ENCODE peak calls at places on chromosomes 7 and 10, in eight cellular contexts. One of them, this sample, is unnamed.

GRCh38 chr7:35805876-35806275 is 5.0 kb downstream of the SEPTIN7 start:
- DNase-seq in A549: no peak
- DNase-seq in stomach: no peak
- DNase-seq in cardiac muscle cell: no peak
- DNase-seq in colonic mucosa: no peak
- DNase-seq in heart right ventricle: no peak
- DNase-seq in mammary epithelial cell: no peak
- DNase-seq in uterus: no peak
- DNase-seq in this sample: no peak

GRCh38 chr10:95832216-95833037 is 75.3 kb upstream of the CC2D2B start:
- DNase-seq in A549: no peak
- DNase-seq in stomach: no peak
- DNase-seq in cardiac muscle cell: no peak
- DNase-seq in colonic mucosa: no peak
- DNase-seq in heart right ventricle: no peak
- DNase-seq in mammary epithelial cell: no peak
- DNase-seq in uterus: no peak
- DNase-seq in this sample: no peak

GRCh38 chr7:155380221-155380861 is 77.6 kb upstream of the EN2 start:
- DNase-seq in A549: peak; percentile 77
- DNase-seq in stomach: peak; percentile 79
- DNase-seq in cardiac muscle cell: peak; percentile 89
- DNase-seq in colonic mucosa: peak; percentile 76
- DNase-seq in heart right ventricle: peak; percentile 53
- DNase-seq in mammary epithelial cell: peak; percentile 59
- DNase-seq in uterus: peak; percentile 51
- DNase-seq in this sample: peak; percentile 54

GRCh38 chr7:27842094-27842493 is 102.1 kb downstream of the TAX1BP1 start:
- DNase-seq in A549: no peak
- DNase-seq in stomach: no peak
- DNase-seq in cardiac muscle cell: no peak
- DNase-seq in colonic mucosa: no peak
- DNase-seq in heart right ventricle: no peak
- DNase-seq in mammary epithelial cell: no peak
- DNase-seq in uterus: no peak
- DNase-seq in this sample: no peak

GRCh38 chr10:92591550-92592140 is 1.3 kb upstream of the KIF11 start:
- DNase-seq in A549: peak; percentile 96
- DNase-seq in stomach: peak; percentile 94
- DNase-seq in cardiac muscle cell: peak; percentile 90
- DNase-seq in colonic mucosa: peak; percentile 91
- DNase-seq in heart right ventricle: peak; percentile 92
- DNase-seq in mammary epithelial cell: peak; percentile 95
- DNase-seq in uterus: peak; percentile 89
- DNase-seq in this sample: peak; percentile 97

GRCh38 chr7:2172311-2173183 is 60.2 kb downstream of the MAD1L1 start:
- DNase-seq in A549: peak; percentile 52
- DNase-seq in stomach: peak; percentile 91
- DNase-seq in cardiac muscle cell: no peak
- DNase-seq in colonic mucosa: peak; percentile 48
- DNase-seq in heart right ventricle: no peak
- DNase-seq in mammary epithelial cell: peak; percentile 44
- DNase-seq in uterus: no peak
- DNase-seq in this sample: peak; percentile 68

GRCh38 chr7:36742911-36743775 is 18.8 kb upstream of the AOAH start:
- DNase-seq in A549: no peak
- DNase-seq in stomach: no peak
- DNase-seq in cardiac muscle cell: no peak
- DNase-seq in colonic mucosa: no peak
- DNase-seq in heart right ventricle: no peak
- DNase-seq in mammary epithelial cell: no peak
- DNase-seq in uterus: no peak
- DNase-seq in this sample: no peak

GRCh38 chr7:146961617-146962016 is 845.0 kb downstream of the CNTNAP2 start:
- DNase-seq in A549: no peak
- DNase-seq in stomach: no peak
- DNase-seq in cardiac muscle cell: no peak
- DNase-seq in colonic mucosa: no peak
- DNase-seq in heart right ventricle: no peak
- DNase-seq in mammary epithelial cell: peak; percentile 1
- DNase-seq in uterus: no peak
- DNase-seq in this sample: no peak

GRCh38 chr7:124992881-124993562 is 63.4 kb upstream of the POT1 start:
- DNase-seq in A549: peak; percentile 51
- DNase-seq in stomach: peak; percentile 33
- DNase-seq in cardiac muscle cell: no peak
- DNase-seq in colonic mucosa: no peak
- DNase-seq in heart right ventricle: no peak
- DNase-seq in mammary epithelial cell: peak; percentile 71
- DNase-seq in uterus: no peak
- DNase-seq in this sample: peak; percentile 23

GRCh38 chr10:103762166-103762565 is 93.2 kb downstream of the SH3PXD2A start:
- DNase-seq in A549: no peak
- DNase-seq in stomach: no peak
- DNase-seq in cardiac muscle cell: no peak
- DNase-seq in colonic mucosa: no peak
- DNase-seq in heart right ventricle: no peak
- DNase-seq in mammary epithelial cell: no peak
- DNase-seq in uterus: no peak
- DNase-seq in this sample: no peak

GRCh38 chr10:1643161-1643910 is 94.0 kb downstream of the ADARB2 start:
- DNase-seq in A549: peak; percentile 9
- DNase-seq in stomach: no peak
- DNase-seq in cardiac muscle cell: peak; percentile 89
- DNase-seq in colonic mucosa: no peak
- DNase-seq in heart right ventricle: no peak
- DNase-seq in mammary epithelial cell: no peak
- DNase-seq in uterus: no peak
- DNase-seq in this sample: no peak

GRCh38 chr7:8817448-8818036 is 384.1 kb downstream of the NXPH1 start:
- DNase-seq in A549: no peak
- DNase-seq in stomach: peak; percentile 68
- DNase-seq in cardiac muscle cell: peak; percentile 26
- DNase-seq in colonic mucosa: no peak
- DNase-seq in heart right ventricle: no peak
- DNase-seq in mammary epithelial cell: no peak
- DNase-seq in uterus: no peak
- DNase-seq in this sample: no peak

GRCh38 chr7:132075573-132075972 is 500.7 kb downstream of the PLXNA4 start:
- DNase-seq in A549: no peak
- DNase-seq in stomach: no peak
- DNase-seq in cardiac muscle cell: no peak
- DNase-seq in colonic mucosa: peak; percentile 26
- DNase-seq in heart right ventricle: no peak
- DNase-seq in mammary epithelial cell: no peak
- DNase-seq in uterus: no peak
- DNase-seq in this sample: no peak

GRCh38 chr7:40306596-40306995 is 171.8 kb downstream of the SUGCT start:
- DNase-seq in A549: no peak
- DNase-seq in stomach: no peak
- DNase-seq in cardiac muscle cell: no peak
- DNase-seq in colonic mucosa: no peak
- DNase-seq in heart right ventricle: no peak
- DNase-seq in mammary epithelial cell: peak; percentile 62
- DNase-seq in uterus: no peak
- DNase-seq in this sample: no peak

GRCh38 chr10:51244739-51245138 is 170.5 kb downstream of the PRKG1 start:
- DNase-seq in A549: no peak
- DNase-seq in stomach: no peak
- DNase-seq in cardiac muscle cell: peak; percentile 37
- DNase-seq in colonic mucosa: no peak
- DNase-seq in heart right ventricle: no peak
- DNase-seq in mammary epithelial cell: no peak
- DNase-seq in uterus: no peak
- DNase-seq in this sample: no peak

GRCh38 chr7:108079291-108080057 is 50.7 kb downstream of the LAMB4 start:
- DNase-seq in A549: no peak
- DNase-seq in stomach: no peak
- DNase-seq in cardiac muscle cell: no peak
- DNase-seq in colonic mucosa: no peak
- DNase-seq in heart right ventricle: no peak
- DNase-seq in mammary epithelial cell: peak; percentile 23
- DNase-seq in uterus: no peak
- DNase-seq in this sample: no peak

GRCh38 chr7:80053098-80053497 is 81.5 kb upstream of the GNAI1 start:
- DNase-seq in A549: no peak
- DNase-seq in stomach: no peak
- DNase-seq in cardiac muscle cell: peak; percentile 18
- DNase-seq in colonic mucosa: no peak
- DNase-seq in heart right ventricle: no peak
- DNase-seq in mammary epithelial cell: no peak
- DNase-seq in uterus: no peak
- DNase-seq in this sample: no peak

GRCh38 chr10:113617086-113617485 is 46.8 kb downstream of the NRAP start:
- DNase-seq in A549: no peak
- DNase-seq in stomach: no peak
- DNase-seq in cardiac muscle cell: no peak
- DNase-seq in colonic mucosa: no peak
- DNase-seq in heart right ventricle: no peak
- DNase-seq in mammary epithelial cell: no peak
- DNase-seq in uterus: no peak
- DNase-seq in this sample: no peak
- TF ChIP-seq CTCF in A549: no peak
- TF ChIP-seq CTCF in stomach: no peak
- TF ChIP-seq CTCF in cardiac muscle cell: no peak
- TF ChIP-seq CTCF in colonic mucosa: no peak
- TF ChIP-seq CTCF in heart right ventricle: no peak
- TF ChIP-seq CTCF in mammary epithelial cell: no peak
- TF ChIP-seq CTCF in uterus: no peak
- TF ChIP-seq CTCF in this sample: no peak

GRCh38 chr7:105910172-105910571 is 33.8 kb upstream of the ATXN7L1 start:
- DNase-seq in A549: no peak
- DNase-seq in stomach: no peak
- DNase-seq in cardiac muscle cell: no peak
- DNase-seq in colonic mucosa: no peak
- DNase-seq in heart right ventricle: no peak
- DNase-seq in mammary epithelial cell: no peak
- DNase-seq in uterus: no peak
- DNase-seq in this sample: no peak

GRCh38 chr7:105906690-105907089 is 30.3 kb upstream of the ATXN7L1 start:
- DNase-seq in A549: no peak
- DNase-seq in stomach: no peak
- DNase-seq in cardiac muscle cell: no peak
- DNase-seq in colonic mucosa: no peak
- DNase-seq in heart right ventricle: no peak
- DNase-seq in mammary epithelial cell: no peak
- DNase-seq in uterus: peak; percentile 36
- DNase-seq in this sample: no peak

GRCh38 chr7:105907129-105907846 is 30.9 kb upstream of the ATXN7L1 start:
- DNase-seq in A549: no peak
- DNase-seq in stomach: no peak
- DNase-seq in cardiac muscle cell: no peak
- DNase-seq in colonic mucosa: no peak
- DNase-seq in heart right ventricle: no peak
- DNase-seq in mammary epithelial cell: no peak
- DNase-seq in uterus: no peak
- DNase-seq in this sample: no peak

GRCh38 chr7:105911961-105912575 is 35.7 kb upstream of the ATXN7L1 start:
- DNase-seq in A549: no peak
- DNase-seq in stomach: no peak
- DNase-seq in cardiac muscle cell: no peak
- DNase-seq in colonic mucosa: no peak
- DNase-seq in heart right ventricle: no peak
- DNase-seq in mammary epithelial cell: no peak
- DNase-seq in uterus: no peak
- DNase-seq in this sample: no peak

DNA sequence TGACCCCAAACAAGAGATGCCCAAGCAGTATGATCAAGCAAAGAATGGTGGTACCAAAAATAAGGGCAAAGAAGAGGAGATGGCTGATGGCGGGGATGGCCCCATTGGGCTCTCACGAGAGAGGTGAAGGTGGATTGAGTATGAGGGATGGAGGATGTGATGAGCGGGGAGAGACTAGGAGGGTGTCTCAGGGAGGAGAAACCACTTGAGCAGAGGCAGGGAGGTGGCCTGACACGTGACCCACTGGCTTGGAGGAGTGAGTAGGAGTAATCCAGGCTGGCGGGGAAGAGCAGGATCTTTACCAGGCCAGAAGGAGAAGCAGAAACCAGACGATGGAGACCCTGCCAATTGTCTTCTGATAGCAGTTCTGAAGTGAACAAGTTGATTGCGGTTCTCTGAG is 33.3 kb upstream of the ATXN7L1 start:
- DNase-seq in A549: no peak
- DNase-seq in stomach: no peak
- DNase-seq in cardiac muscle cell: no peak
- DNase-seq in colonic mucosa: no peak
- DNase-seq in heart right ventricle: no peak
- DNase-seq in mammary epithelial cell: no peak
- DNase-seq in uterus: no peak
- DNase-seq in this sample: no peak
- H3K27ac ChIP-seq in A549: no peak overlapping the region
- H3K27ac ChIP-seq in stomach: no peak overlapping the region
- H3K27ac ChIP-seq in cardiac muscle cell: no peak overlapping the region
- H3K27ac ChIP-seq in colonic mucosa: no peak overlapping the region
- H3K27ac ChIP-seq in heart right ventricle: no peak overlapping the region
- H3K27ac ChIP-seq in mammary epithelial cell: no peak overlapping the region
- H3K27ac ChIP-seq in uterus: no peak overlapping the region
- H3K27ac ChIP-seq in this sample: no peak overlapping the region

GRCh38 chr10:30505543-30506298 is 71.7 kb downstream of the MAP3K8 start:
- DNase-seq in A549: no peak
- DNase-seq in stomach: no peak
- DNase-seq in cardiac muscle cell: no peak
- DNase-seq in colonic mucosa: no peak
- DNase-seq in heart right ventricle: no peak
- DNase-seq in mammary epithelial cell: no peak
- DNase-seq in uterus: no peak
- DNase-seq in this sample: no peak

GRCh38 chr10:30500963-30501504 is 67.0 kb downstream of the MAP3K8 start:
- DNase-seq in A549: no peak
- DNase-seq in stomach: no peak
- DNase-seq in cardiac muscle cell: no peak
- DNase-seq in colonic mucosa: no peak
- DNase-seq in heart right ventricle: no peak
- DNase-seq in mammary epithelial cell: no peak
- DNase-seq in uterus: no peak
- DNase-seq in this sample: no peak

GRCh38 chr10:30502266-30503058 is 68.5 kb downstream of the MAP3K8 start:
- DNase-seq in A549: no peak
- DNase-seq in stomach: no peak
- DNase-seq in cardiac muscle cell: no peak
- DNase-seq in colonic mucosa: no peak
- DNase-seq in heart right ventricle: no peak
- DNase-seq in mammary epithelial cell: no peak
- DNase-seq in uterus: no peak
- DNase-seq in this sample: peak; percentile 46

GRCh38 chr10:30500534-30500933 is 66.5 kb downstream of the MAP3K8 start:
- DNase-seq in A549: no peak
- DNase-seq in stomach: no peak
- DNase-seq in cardiac muscle cell: no peak
- DNase-seq in colonic mucosa: no peak
- DNase-seq in heart right ventricle: no peak
- DNase-seq in mammary epithelial cell: no peak
- DNase-seq in uterus: no peak
- DNase-seq in this sample: no peak

GRCh38 chr10:30503700-30504462 is 69.9 kb downstream of the MAP3K8 start:
- DNase-seq in A549: no peak
- DNase-seq in stomach: no peak
- DNase-seq in cardiac muscle cell: no peak
- DNase-seq in colonic mucosa: no peak
- DNase-seq in heart right ventricle: no peak
- DNase-seq in mammary epithelial cell: no peak
- DNase-seq in uterus: no peak
- DNase-seq in this sample: no peak
- H3K4me1 ChIP-seq in A549: peaks cover 20% of the 10 kb centered on the region
- H3K4me1 ChIP-seq in stomach: no peaks in the 10 kb centered on the region
- H3K4me1 ChIP-seq in cardiac muscle cell: no peaks in the 10 kb centered on the region
- H3K4me1 ChIP-seq in colonic mucosa: no peaks in the 10 kb centered on the region
- H3K4me1 ChIP-seq in heart right ventricle: no peaks in the 10 kb centered on the region
- H3K4me1 ChIP-seq in mammary epithelial cell: peaks cover 4% of the 10 kb centered on the region
- H3K4me1 ChIP-seq in uterus: no peaks in the 10 kb centered on the region
- H3K4me1 ChIP-seq in this sample: no peaks in the 10 kb centered on the region

GRCh38 chr7:142866361-142867096 is 11.7 kb downstream of the EPHB6 start:
- DNase-seq in A549: peak; percentile 32
- DNase-seq in stomach: peak; percentile 61
- DNase-seq in cardiac muscle cell: peak; percentile 57
- DNase-seq in colonic mucosa: peak; percentile 45
- DNase-seq in heart right ventricle: peak; percentile 21
- DNase-seq in mammary epithelial cell: no peak
- DNase-seq in uterus: peak; percentile 38
- DNase-seq in this sample: no peak
- TF ChIP-seq CTCF in A549: peak; percentile 49
- TF ChIP-seq CTCF in stomach: peak; percentile 46
- TF ChIP-seq CTCF in cardiac muscle cell: peak; percentile 72
- TF ChIP-seq CTCF in colonic mucosa: peak; percentile 49
- TF ChIP-seq CTCF in heart right ventricle: peak; percentile 48
- TF ChIP-seq CTCF in mammary epithelial cell: peak; percentile 81
- TF ChIP-seq CTCF in uterus: peak; percentile 37
- TF ChIP-seq CTCF in this sample: peak; percentile 48